ENCODE peak calls at places on chromosomes 3 and 15, in seven cellular contexts. One of them, this sample, is unnamed.

GRCh38 chr15:92619380-92620101 is 36.0 kb downstream of the FAM174B start:
- DNase-seq in heart left ventricle: no peak
- DNase-seq in HFFc6: peak
- DNase-seq in astrocyte of the spinal cord: peak
- DNase-seq in right lobe of liver: no peak
- DNase-seq in mucosa of descending colon: peak
- DNase-seq in HFF-Myc: no peak
- DNase-seq in this sample: no peak

GRCh38 chr3:180358179-180358578 is 243.8 kb upstream of the TTC14 start:
- DNase-seq in heart left ventricle: no peak
- DNase-seq in HFFc6: peak
- DNase-seq in astrocyte of the spinal cord: peak
- DNase-seq in right lobe of liver: no peak
- DNase-seq in mucosa of descending colon: no peak
- DNase-seq in HFF-Myc: no peak
- DNase-seq in this sample: no peak

GRCh38 chr3:125161607-125162219 is 50.8 kb downstream of the SLC12A8 start:
- DNase-seq in heart left ventricle: peak
- DNase-seq in HFFc6: no peak
- DNase-seq in astrocyte of the spinal cord: no peak
- DNase-seq in right lobe of liver: no peak
- DNase-seq in mucosa of descending colon: peak
- DNase-seq in HFF-Myc: no peak
- DNase-seq in this sample: no peak

GRCh38 chr15:88574062-88574461 is 27.6 kb upstream of the DET1 start:
- DNase-seq in heart left ventricle: peak
- DNase-seq in HFFc6: no peak
- DNase-seq in astrocyte of the spinal cord: no peak
- DNase-seq in right lobe of liver: no peak
- DNase-seq in mucosa of descending colon: no peak
- DNase-seq in HFF-Myc: no peak
- DNase-seq in this sample: no peak

GRCh38 chr3:61872077-61872706 is 310.8 kb downstream of the PTPRG start:
- DNase-seq in heart left ventricle: no peak
- DNase-seq in HFFc6: no peak
- DNase-seq in astrocyte of the spinal cord: no peak
- DNase-seq in right lobe of liver: no peak
- DNase-seq in mucosa of descending colon: no peak
- DNase-seq in HFF-Myc: no peak
- DNase-seq in this sample: no peak

GRCh38 chr15:96412919-96413231 is 82.4 kb downstream of the NR2F2 start:
- DNase-seq in heart left ventricle: no peak
- DNase-seq in HFFc6: no peak
- DNase-seq in astrocyte of the spinal cord: no peak
- DNase-seq in right lobe of liver: no peak
- DNase-seq in mucosa of descending colon: no peak
- DNase-seq in HFF-Myc: no peak
- DNase-seq in this sample: no peak

GRCh38 chr3:78972617-78973301 is 795.0 kb downstream of the ROBO1 start:
- DNase-seq in heart left ventricle: no peak
- DNase-seq in HFFc6: no peak
- DNase-seq in astrocyte of the spinal cord: no peak
- DNase-seq in right lobe of liver: no peak
- DNase-seq in mucosa of descending colon: no peak
- DNase-seq in HFF-Myc: no peak
- DNase-seq in this sample: no peak

GRCh38 chr15:79132770-79133169 is 42.2 kb upstream of the RASGRF1 start:
- DNase-seq in heart left ventricle: no peak
- DNase-seq in HFFc6: no peak
- DNase-seq in astrocyte of the spinal cord: no peak
- DNase-seq in right lobe of liver: no peak
- DNase-seq in mucosa of descending colon: no peak
- DNase-seq in HFF-Myc: no peak
- DNase-seq in this sample: no peak

GRCh38 chr15:62545392-62546227 is 380.5 kb upstream of the C2CD4B start:
- DNase-seq in heart left ventricle: peak
- DNase-seq in HFFc6: peak
- DNase-seq in astrocyte of the spinal cord: peak
- DNase-seq in right lobe of liver: peak
- DNase-seq in mucosa of descending colon: no peak
- DNase-seq in HFF-Myc: no peak
- DNase-seq in this sample: no peak

GRCh38 chr3:122682016-122682374 is 1.4 kb downstream of the PARP14 start:
- DNase-seq in heart left ventricle: no peak
- DNase-seq in HFFc6: no peak
- DNase-seq in astrocyte of the spinal cord: no peak
- DNase-seq in right lobe of liver: no peak
- DNase-seq in mucosa of descending colon: no peak
- DNase-seq in HFF-Myc: no peak
- DNase-seq in this sample: no peak

GRCh38 chr15:58038426-58039106 is 26.9 kb downstream of the ALDH1A2 start:
- DNase-seq in heart left ventricle: no peak
- DNase-seq in HFFc6: no peak
- DNase-seq in astrocyte of the spinal cord: peak
- DNase-seq in right lobe of liver: no peak
- DNase-seq in mucosa of descending colon: peak
- DNase-seq in HFF-Myc: peak
- DNase-seq in this sample: no peak

GRCh38 chr15:39191871-39192281 is 389.0 kb upstream of the THBS1 start:
- DNase-seq in heart left ventricle: no peak
- DNase-seq in HFFc6: peak
- DNase-seq in astrocyte of the spinal cord: peak
- DNase-seq in right lobe of liver: no peak
- DNase-seq in mucosa of descending colon: no peak
- DNase-seq in HFF-Myc: no peak
- DNase-seq in this sample: no peak

GRCh38 chr3:139310474-139310933 is 33.3 kb upstream of the MRPS22 start:
- DNase-seq in heart left ventricle: no peak
- DNase-seq in HFFc6: peak
- DNase-seq in astrocyte of the spinal cord: peak
- DNase-seq in right lobe of liver: no peak
- DNase-seq in mucosa of descending colon: no peak
- DNase-seq in HFF-Myc: peak
- DNase-seq in this sample: no peak

GRCh38 chr3:25783661-25784512 is 644 bp upstream of the NGLY1 start:
- DNase-seq in heart left ventricle: peak
- DNase-seq in HFFc6: peak
- DNase-seq in astrocyte of the spinal cord: peak
- DNase-seq in right lobe of liver: no peak
- DNase-seq in mucosa of descending colon: no peak
- DNase-seq in HFF-Myc: no peak
- DNase-seq in this sample: no peak

GRCh38 chr3:23667536-23668429 is 138.0 kb upstream of the UBE2E1 start:
- DNase-seq in heart left ventricle: no peak
- DNase-seq in HFFc6: peak
- DNase-seq in astrocyte of the spinal cord: peak
- DNase-seq in right lobe of liver: no peak
- DNase-seq in mucosa of descending colon: no peak
- DNase-seq in HFF-Myc: no peak
- DNase-seq in this sample: no peak

GRCh38 chr15:59177445-59177728 is 29.3 kb upstream of the LDHAL6B start:
- DNase-seq in heart left ventricle: no peak
- DNase-seq in HFFc6: no peak
- DNase-seq in astrocyte of the spinal cord: no peak
- DNase-seq in right lobe of liver: no peak
- DNase-seq in mucosa of descending colon: no peak
- DNase-seq in HFF-Myc: no peak
- DNase-seq in this sample: no peak

GRCh38 chr3:46552538-46552937 is 13.6 kb downstream of the LRRC2 start:
- DNase-seq in heart left ventricle: no peak
- DNase-seq in HFFc6: no peak
- DNase-seq in astrocyte of the spinal cord: no peak
- DNase-seq in right lobe of liver: no peak
- DNase-seq in mucosa of descending colon: no peak
- DNase-seq in HFF-Myc: no peak
- DNase-seq in this sample: no peak

GRCh38 chr15:60223161-60223560 is 174.6 kb downstream of the ANXA2 start:
- DNase-seq in heart left ventricle: no peak
- DNase-seq in HFFc6: no peak
- DNase-seq in astrocyte of the spinal cord: no peak
- DNase-seq in right lobe of liver: no peak
- DNase-seq in mucosa of descending colon: no peak
- DNase-seq in HFF-Myc: no peak
- DNase-seq in this sample: no peak

GRCh38 chr3:48451270-48451669 is 4.7 kb downstream of the ATRIP start:
- DNase-seq in heart left ventricle: no peak
- DNase-seq in HFFc6: no peak
- DNase-seq in astrocyte of the spinal cord: no peak
- DNase-seq in right lobe of liver: no peak
- DNase-seq in mucosa of descending colon: no peak
- DNase-seq in HFF-Myc: no peak
- DNase-seq in this sample: no peak

GRCh38 chr15:57334257-57334656 is 42.0 kb upstream of the CGNL1 start:
- DNase-seq in heart left ventricle: no peak
- DNase-seq in HFFc6: no peak
- DNase-seq in astrocyte of the spinal cord: peak
- DNase-seq in right lobe of liver: no peak
- DNase-seq in mucosa of descending colon: no peak
- DNase-seq in HFF-Myc: no peak
- DNase-seq in this sample: no peak

DNA sequence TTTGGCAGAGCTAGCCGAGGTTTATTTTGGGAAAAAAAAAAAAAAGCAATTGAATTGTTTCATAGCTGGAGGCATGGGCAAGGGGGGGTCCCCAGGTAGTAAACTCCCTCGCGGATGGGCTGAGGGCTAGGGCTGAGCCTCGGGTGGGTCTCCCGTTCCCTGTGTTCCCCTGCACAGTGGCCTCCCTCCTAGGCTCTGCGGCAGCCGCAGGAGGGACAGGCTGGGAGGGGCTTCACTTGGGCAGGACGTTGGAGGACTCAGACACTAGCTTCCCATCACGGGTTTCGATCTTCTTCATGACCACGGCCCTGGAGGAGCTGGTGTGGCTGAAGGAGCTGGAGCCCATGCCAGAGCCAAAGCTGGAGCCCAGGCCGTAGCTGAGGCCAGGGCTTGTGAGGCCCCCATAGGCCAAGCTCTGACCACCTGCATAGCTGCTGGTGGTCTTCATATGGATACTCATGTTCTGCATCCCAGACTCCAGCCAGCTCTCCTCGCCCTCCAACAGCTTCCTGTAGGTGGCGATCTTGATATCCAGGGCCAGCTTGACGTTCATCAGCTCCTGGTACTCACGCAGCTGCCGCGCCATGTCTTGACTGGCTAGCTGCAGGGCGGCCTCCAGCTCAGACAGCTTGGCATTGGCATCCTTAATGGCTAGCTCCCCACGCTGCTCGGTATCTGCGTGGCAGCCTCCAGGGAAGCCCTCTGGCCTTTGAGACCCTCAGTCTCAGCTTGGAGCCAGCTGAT is 64.0 kb upstream of the CDAN1 start:
- DNase-seq in heart left ventricle: no peak
- DNase-seq in HFFc6: no peak
- DNase-seq in astrocyte of the spinal cord: no peak
- DNase-seq in right lobe of liver: no peak
- DNase-seq in mucosa of descending colon: peak
- DNase-seq in HFF-Myc: no peak
- DNase-seq in this sample: no peak
- TF ChIP-seq CTCF in heart left ventricle: no peak
- TF ChIP-seq CTCF in HFFc6: no peak
- TF ChIP-seq CTCF in astrocyte of the spinal cord: peak
- TF ChIP-seq CTCF in right lobe of liver: no peak
- TF ChIP-seq CTCF in mucosa of descending colon: no peak
- TF ChIP-seq CTCF in HFF-Myc: peak
- TF ChIP-seq CTCF in this sample: no peak

GRCh38 chr3:149657796-149658443 is at the start of gene WWTR1:
- DNase-seq in heart left ventricle: peak
- DNase-seq in HFFc6: peak
- DNase-seq in astrocyte of the spinal cord: peak
- DNase-seq in right lobe of liver: peak
- DNase-seq in mucosa of descending colon: peak
- DNase-seq in HFF-Myc: peak
- DNase-seq in this sample: no peak

GRCh38 chr3:149657458-149657795 is 398 bp downstream of the WWTR1 start:
- DNase-seq in heart left ventricle: no peak
- DNase-seq in HFFc6: peak
- DNase-seq in astrocyte of the spinal cord: peak
- DNase-seq in right lobe of liver: no peak
- DNase-seq in mucosa of descending colon: peak
- DNase-seq in HFF-Myc: no peak
- DNase-seq in this sample: no peak

GRCh38 chr3:149659173-149659468 is 1.3 kb upstream of the WWTR1 start:
- DNase-seq in heart left ventricle: no peak
- DNase-seq in HFFc6: no peak
- DNase-seq in astrocyte of the spinal cord: no peak
- DNase-seq in right lobe of liver: no peak
- DNase-seq in mucosa of descending colon: no peak
- DNase-seq in HFF-Myc: no peak
- DNase-seq in this sample: no peak

GRCh38 chr3:149660462-149660861 is 2.6 kb upstream of the WWTR1 start:
- DNase-seq in heart left ventricle: no peak
- DNase-seq in HFFc6: no peak
- DNase-seq in astrocyte of the spinal cord: no peak
- DNase-seq in right lobe of liver: no peak
- DNase-seq in mucosa of descending colon: no peak
- DNase-seq in HFF-Myc: no peak
- DNase-seq in this sample: no peak

GRCh38 chr3:149658444-149659172 is 783 bp upstream of the WWTR1 start:
- DNase-seq in heart left ventricle: peak
- DNase-seq in HFFc6: peak
- DNase-seq in astrocyte of the spinal cord: peak
- DNase-seq in right lobe of liver: peak
- DNase-seq in mucosa of descending colon: peak
- DNase-seq in HFF-Myc: peak
- DNase-seq in this sample: no peak
- TF ChIP-seq CTCF in heart left ventricle: no peak
- TF ChIP-seq CTCF in HFFc6: peak
- TF ChIP-seq CTCF in astrocyte of the spinal cord: peak
- TF ChIP-seq CTCF in right lobe of liver: no peak
- TF ChIP-seq CTCF in mucosa of descending colon: no peak
- TF ChIP-seq CTCF in HFF-Myc: no peak
- TF ChIP-seq CTCF in this sample: no peak

GRCh38 chr3:14123308-14124222 is 1.1 kb downstream of the CHCHD4 start:
- DNase-seq in heart left ventricle: no peak
- DNase-seq in HFFc6: no peak
- DNase-seq in astrocyte of the spinal cord: no peak
- DNase-seq in right lobe of liver: no peak
- DNase-seq in mucosa of descending colon: no peak
- DNase-seq in HFF-Myc: no peak
- DNase-seq in this sample: no peak
- TF ChIP-seq CTCF in heart left ventricle: no peak
- TF ChIP-seq CTCF in HFFc6: no peak
- TF ChIP-seq CTCF in astrocyte of the spinal cord: no peak
- TF ChIP-seq CTCF in right lobe of liver: no peak
- TF ChIP-seq CTCF in mucosa of descending colon: no peak
- TF ChIP-seq CTCF in HFF-Myc: no peak
- TF ChIP-seq CTCF in this sample: no peak

DNA sequence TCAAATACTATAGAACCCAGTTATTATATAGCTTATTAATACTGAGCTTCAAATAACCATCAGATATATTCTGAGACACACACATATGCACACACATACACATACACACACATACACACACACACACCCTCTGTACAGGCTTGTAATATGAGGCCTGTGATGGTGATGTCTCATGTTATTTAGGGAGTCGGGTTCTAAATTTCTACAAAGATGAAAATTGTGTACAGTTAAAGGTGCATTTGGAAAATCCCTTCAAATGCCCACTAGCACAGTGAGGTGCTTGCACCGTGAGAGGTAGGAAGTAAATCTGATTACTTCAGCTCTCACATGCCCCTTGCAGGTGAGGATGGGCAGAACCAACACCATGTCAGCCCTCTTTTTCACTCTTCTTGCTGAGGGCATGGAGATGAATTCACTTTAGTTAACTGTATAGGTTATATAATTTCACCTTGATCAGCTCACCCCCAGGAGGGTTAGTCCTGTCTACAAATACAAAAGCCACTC is 294.5 kb upstream of the PROK2 start:
- DNase-seq in heart left ventricle: no peak
- DNase-seq in HFFc6: no peak
- DNase-seq in astrocyte of the spinal cord: no peak
- DNase-seq in right lobe of liver: no peak
- DNase-seq in mucosa of descending colon: no peak
- DNase-seq in HFF-Myc: no peak
- DNase-seq in this sample: no peak
- TF ChIP-seq CTCF in heart left ventricle: no peak
- TF ChIP-seq CTCF in HFFc6: no peak
- TF ChIP-seq CTCF in astrocyte of the spinal cord: no peak
- TF ChIP-seq CTCF in right lobe of liver: no peak
- TF ChIP-seq CTCF in mucosa of descending colon: no peak
- TF ChIP-seq CTCF in HFF-Myc: no peak
- TF ChIP-seq CTCF in this sample: no peak

This sample was measured in natural killer cell.